ENCODE peak calls at places on chromosomes 16 and 17, in four cellular contexts. One of them, this sample, is unnamed.

GRCh38 chr16:15544405-15544804 is 98.5 kb downstream of the MARF1 start:
- DNase-seq in NCI-H524: no peak
- DNase-seq in globus pallidus: no peak
- DNase-seq in RKO: no peak
- DNase-seq in this sample: no peak

GRCh38 chr17:33686171-33686570 is 393.1 kb upstream of the ASIC2 start:
- DNase-seq in RKO: no peak
- DNase-seq in globus pallidus: no peak
- DNase-seq in NCI-H524: no peak
- DNase-seq in this sample: peak

GRCh38 chr17:51516924-51517323 is 256.6 kb downstream of the UTP18 start:
- DNase-seq in NCI-H524: no peak
- DNase-seq in globus pallidus: no peak
- DNase-seq in RKO: no peak
- DNase-seq in this sample: no peak

GRCh38 chr16:85554791-85555548 is 58.2 kb upstream of the GSE1 start:
- DNase-seq in NCI-H524: no peak
- DNase-seq in RKO: peak
- DNase-seq in globus pallidus: no peak
- DNase-seq in this sample: peak

GRCh38 chr17:75996665-75997590 is 3.7 kb upstream of the CDK3 start:
- DNase-seq in RKO: no peak
- DNase-seq in NCI-H524: no peak
- DNase-seq in globus pallidus: peak
- DNase-seq in this sample: peak

GRCh38 chr17:42670199-42670924 is 6.4 kb downstream of the PLEKHH3 start:
- DNase-seq in NCI-H524: no peak
- DNase-seq in globus pallidus: no peak
- DNase-seq in RKO: no peak
- DNase-seq in this sample: no peak

GRCh38 chr17:39196820-39197331 is 593 bp downstream of the CACNB1 start:
- DNase-seq in NCI-H524: no peak
- DNase-seq in globus pallidus: no peak
- DNase-seq in RKO: peak
- DNase-seq in this sample: no peak

GRCh38 chr16:57472665-57473060 is 10.2 kb downstream of the POLR2C start:
- DNase-seq in NCI-H524: no peak
- DNase-seq in RKO: no peak
- DNase-seq in globus pallidus: no peak
- DNase-seq in this sample: no peak

GRCh38 chr17:80881321-80881720 is 110.3 kb upstream of the CHMP6 start:
- DNase-seq in RKO: no peak
- DNase-seq in globus pallidus: no peak
- DNase-seq in NCI-H524: no peak
- DNase-seq in this sample: no peak

GRCh38 chr16:67184453-67185002 is 765 bp upstream of the MATCAP1 start:
- DNase-seq in RKO: no peak
- DNase-seq in NCI-H524: peak
- DNase-seq in globus pallidus: no peak
- DNase-seq in this sample: no peak

GRCh38 chr17:74746376-74746775 is 2.1 kb upstream of the NHERF1 start:
- DNase-seq in RKO: no peak
- DNase-seq in globus pallidus: no peak
- DNase-seq in NCI-H524: no peak
- DNase-seq in this sample: no peak

GRCh38 chr17:7380855-7381683 is at the start of gene TNK1:
- DNase-seq in NCI-H524: no peak
- DNase-seq in RKO: peak
- DNase-seq in globus pallidus: no peak
- DNase-seq in this sample: no peak

GRCh38 chr17:40577611-40578065 is 12.4 kb upstream of the CCR7 start:
- DNase-seq in RKO: no peak
- DNase-seq in globus pallidus: no peak
- DNase-seq in NCI-H524: no peak
- DNase-seq in this sample: no peak

GRCh38 chr17:53420035-53420641 is 402.6 kb upstream of the KIF2B start:
- DNase-seq in globus pallidus: no peak
- DNase-seq in RKO: no peak
- DNase-seq in NCI-H524: no peak
- DNase-seq in this sample: no peak

GRCh38 chr16:86880316-86881117 is 302.2 kb downstream of the FOXL1 start:
- DNase-seq in RKO: no peak
- DNase-seq in globus pallidus: no peak
- DNase-seq in NCI-H524: no peak
- DNase-seq in this sample: no peak

GRCh38 chr16:588639-588888 is 1.3 kb upstream of the RAB40C start:
- DNase-seq in globus pallidus: no peak
- DNase-seq in NCI-H524: no peak
- DNase-seq in RKO: peak
- DNase-seq in this sample: no peak

GRCh38 chr16:50627419-50627818 is 53.7 kb downstream of the SNX20 start:
- DNase-seq in globus pallidus: no peak
- DNase-seq in RKO: no peak
- DNase-seq in NCI-H524: peak
- DNase-seq in this sample: peak

GRCh38 chr17:76466775-76467130 is 650 bp upstream of the AANAT start:
- DNase-seq in globus pallidus: no peak
- DNase-seq in RKO: no peak
- DNase-seq in NCI-H524: no peak
- DNase-seq in this sample: no peak

GRCh38 chr17:71495420-71495819 is 625.4 kb upstream of the SOX9 start:
- DNase-seq in globus pallidus: no peak
- DNase-seq in RKO: no peak
- DNase-seq in NCI-H524: no peak
- DNase-seq in this sample: no peak